ENCODE peak calls at places on chromosomes 13 and 19, in nine cellular contexts. One of them, this sample, is unnamed.

GRCh38 chr13:63855457-63856118 is 2439.9 kb upstream of the PCDH20 start:
- DNase-seq in cardiac fibroblast: no peak
- DNase-seq in activated T-helper 1 cell treated with anti-CD3 and anti-CD28 coated beads, Interleukin-12 subunit alpha, Interleukin-12 subunit beta, Interleukin-2, Interleukin-4 antibody, amounts not matched to agents 30 ng/mL and 10 ng/mL and 1 ng/mL, durations not matched to agents 14 hours and 24 hours and 36 hours: no peak
- DNase-seq in neural crest cell: no peak
- DNase-seq in cerebellar nuclear complex: no peak
- DNase-seq in mesothelial cell of epicardium: no peak
- DNase-seq in cerebellar cortex: no peak
- DNase-seq in activated CD8-positive, alpha-beta memory T cell treated with anti-CD3 and anti-CD28 coated beads for 4 hours: no peak
- DNase-seq in right cardiac atrium: no peak
- DNase-seq in this sample: no peak

GRCh38 chr19:19997656-19998268 is 41.5 kb downstream of the ZNF682 start:
- DNase-seq in cerebellar cortex: no peak
- DNase-seq in neural crest cell: peak; percentile 8
- DNase-seq in cardiac fibroblast: peak; percentile 6
- DNase-seq in activated T-helper 1 cell treated with anti-CD3 and anti-CD28 coated beads, Interleukin-12 subunit alpha, Interleukin-12 subunit beta, Interleukin-2, Interleukin-4 antibody, amounts not matched to agents 30 ng/mL and 10 ng/mL and 1 ng/mL, durations not matched to agents 14 hours and 24 hours and 36 hours: no peak
- DNase-seq in cerebellar nuclear complex: no peak
- DNase-seq in mesothelial cell of epicardium: no peak
- DNase-seq in right cardiac atrium: peak; percentile 21
- DNase-seq in activated CD8-positive, alpha-beta memory T cell treated with anti-CD3 and anti-CD28 coated beads for 4 hours: no peak
- DNase-seq in this sample: no peak

GRCh38 chr13:113148407-113148806 is 10.0 kb upstream of the PROZ start:
- DNase-seq in mesothelial cell of epicardium: no peak
- DNase-seq in activated T-helper 1 cell treated with anti-CD3 and anti-CD28 coated beads, Interleukin-12 subunit alpha, Interleukin-12 subunit beta, Interleukin-2, Interleukin-4 antibody, amounts not matched to agents 30 ng/mL and 10 ng/mL and 1 ng/mL, durations not matched to agents 14 hours and 24 hours and 36 hours: no peak
- DNase-seq in cerebellar cortex: no peak
- DNase-seq in cardiac fibroblast: no peak
- DNase-seq in neural crest cell: no peak
- DNase-seq in right cardiac atrium: no peak
- DNase-seq in cerebellar nuclear complex: no peak
- DNase-seq in activated CD8-positive, alpha-beta memory T cell treated with anti-CD3 and anti-CD28 coated beads for 4 hours: no peak
- DNase-seq in this sample: no peak

GRCh38 chr13:97255515-97255999 is 33.4 kb downstream of the MBNL2 start:
- DNase-seq in activated CD8-positive, alpha-beta memory T cell treated with anti-CD3 and anti-CD28 coated beads for 4 hours: no peak
- DNase-seq in cerebellar cortex: no peak
- DNase-seq in neural crest cell: no peak
- DNase-seq in cardiac fibroblast: no peak
- DNase-seq in mesothelial cell of epicardium: no peak
- DNase-seq in right cardiac atrium: no peak
- DNase-seq in cerebellar nuclear complex: no peak
- DNase-seq in activated T-helper 1 cell treated with anti-CD3 and anti-CD28 coated beads, Interleukin-12 subunit alpha, Interleukin-12 subunit beta, Interleukin-2, Interleukin-4 antibody, amounts not matched to agents 30 ng/mL and 10 ng/mL and 1 ng/mL, durations not matched to agents 14 hours and 24 hours and 36 hours: no peak
- DNase-seq in this sample: no peak

GRCh38 chr19:38213911-38214625 is 10.0 kb downstream of the DPF1 start:
- DNase-seq in cerebellar nuclear complex: no peak
- DNase-seq in neural crest cell: no peak
- DNase-seq in cerebellar cortex: no peak
- DNase-seq in activated CD8-positive, alpha-beta memory T cell treated with anti-CD3 and anti-CD28 coated beads for 4 hours: peak; percentile 35
- DNase-seq in right cardiac atrium: no peak
- DNase-seq in activated T-helper 1 cell treated with anti-CD3 and anti-CD28 coated beads, Interleukin-12 subunit alpha, Interleukin-12 subunit beta, Interleukin-2, Interleukin-4 antibody, amounts not matched to agents 30 ng/mL and 10 ng/mL and 1 ng/mL, durations not matched to agents 14 hours and 24 hours and 36 hours: peak; percentile 58
- DNase-seq in cardiac fibroblast: peak; percentile 31
- DNase-seq in mesothelial cell of epicardium: no peak
- DNase-seq in this sample: no peak

GRCh38 chr19:31770220-31770619 is 421.0 kb upstream of the TSHZ3 start:
- DNase-seq in activated T-helper 1 cell treated with anti-CD3 and anti-CD28 coated beads, Interleukin-12 subunit alpha, Interleukin-12 subunit beta, Interleukin-2, Interleukin-4 antibody, amounts not matched to agents 30 ng/mL and 10 ng/mL and 1 ng/mL, durations not matched to agents 14 hours and 24 hours and 36 hours: no peak
- DNase-seq in neural crest cell: no peak
- DNase-seq in right cardiac atrium: no peak
- DNase-seq in cerebellar cortex: no peak
- DNase-seq in cardiac fibroblast: no peak
- DNase-seq in activated CD8-positive, alpha-beta memory T cell treated with anti-CD3 and anti-CD28 coated beads for 4 hours: no peak
- DNase-seq in mesothelial cell of epicardium: no peak
- DNase-seq in cerebellar nuclear complex: no peak
- DNase-seq in this sample: no peak

GRCh38 chr19:980133-980998 is 3.8 kb upstream of the WDR18 start:
- DNase-seq in cardiac fibroblast: no peak
- DNase-seq in mesothelial cell of epicardium: no peak
- DNase-seq in activated CD8-positive, alpha-beta memory T cell treated with anti-CD3 and anti-CD28 coated beads for 4 hours: no peak
- DNase-seq in cerebellar nuclear complex: no peak
- DNase-seq in neural crest cell: peak; percentile 80
- DNase-seq in right cardiac atrium: no peak
- DNase-seq in cerebellar cortex: peak; percentile 63
- DNase-seq in activated T-helper 1 cell treated with anti-CD3 and anti-CD28 coated beads, Interleukin-12 subunit alpha, Interleukin-12 subunit beta, Interleukin-2, Interleukin-4 antibody, amounts not matched to agents 30 ng/mL and 10 ng/mL and 1 ng/mL, durations not matched to agents 14 hours and 24 hours and 36 hours: no peak
- DNase-seq in this sample: no peak

GRCh38 chr19:35296644-35297514 is 4.9 kb downstream of the MAG start:
- DNase-seq in mesothelial cell of epicardium: no peak
- DNase-seq in cerebellar cortex: no peak
- DNase-seq in cerebellar nuclear complex: no peak
- DNase-seq in right cardiac atrium: no peak
- DNase-seq in activated T-helper 1 cell treated with anti-CD3 and anti-CD28 coated beads, Interleukin-12 subunit alpha, Interleukin-12 subunit beta, Interleukin-2, Interleukin-4 antibody, amounts not matched to agents 30 ng/mL and 10 ng/mL and 1 ng/mL, durations not matched to agents 14 hours and 24 hours and 36 hours: no peak
- DNase-seq in cardiac fibroblast: no peak
- DNase-seq in activated CD8-positive, alpha-beta memory T cell treated with anti-CD3 and anti-CD28 coated beads for 4 hours: no peak
- DNase-seq in neural crest cell: no peak
- DNase-seq in this sample: no peak

GRCh38 chr13:87536499-87536898 is 134.7 kb upstream of the SLITRK5 start:
- DNase-seq in activated CD8-positive, alpha-beta memory T cell treated with anti-CD3 and anti-CD28 coated beads for 4 hours: no peak
- DNase-seq in cerebellar nuclear complex: no peak
- DNase-seq in cerebellar cortex: no peak
- DNase-seq in neural crest cell: no peak
- DNase-seq in mesothelial cell of epicardium: no peak
- DNase-seq in activated T-helper 1 cell treated with anti-CD3 and anti-CD28 coated beads, Interleukin-12 subunit alpha, Interleukin-12 subunit beta, Interleukin-2, Interleukin-4 antibody, amounts not matched to agents 30 ng/mL and 10 ng/mL and 1 ng/mL, durations not matched to agents 14 hours and 24 hours and 36 hours: no peak
- DNase-seq in right cardiac atrium: no peak
- DNase-seq in cardiac fibroblast: no peak
- DNase-seq in this sample: no peak

GRCh38 chr19:51567583-51567982 is 3.5 kb upstream of the ZNF175 start:
- DNase-seq in right cardiac atrium: no peak
- DNase-seq in cerebellar cortex: no peak
- DNase-seq in cardiac fibroblast: no peak
- DNase-seq in activated CD8-positive, alpha-beta memory T cell treated with anti-CD3 and anti-CD28 coated beads for 4 hours: no peak
- DNase-seq in mesothelial cell of epicardium: no peak
- DNase-seq in neural crest cell: no peak
- DNase-seq in activated T-helper 1 cell treated with anti-CD3 and anti-CD28 coated beads, Interleukin-12 subunit alpha, Interleukin-12 subunit beta, Interleukin-2, Interleukin-4 antibody, amounts not matched to agents 30 ng/mL and 10 ng/mL and 1 ng/mL, durations not matched to agents 14 hours and 24 hours and 36 hours: no peak
- DNase-seq in cerebellar nuclear complex: no peak
- DNase-seq in this sample: no peak

GRCh38 chr19:4373601-4374441 is 26.5 kb downstream of the SH3GL1 start:
- DNase-seq in cardiac fibroblast: peak; percentile 50
- DNase-seq in activated CD8-positive, alpha-beta memory T cell treated with anti-CD3 and anti-CD28 coated beads for 4 hours: no peak
- DNase-seq in activated T-helper 1 cell treated with anti-CD3 and anti-CD28 coated beads, Interleukin-12 subunit alpha, Interleukin-12 subunit beta, Interleukin-2, Interleukin-4 antibody, amounts not matched to agents 30 ng/mL and 10 ng/mL and 1 ng/mL, durations not matched to agents 14 hours and 24 hours and 36 hours: no peak
- DNase-seq in neural crest cell: no peak
- DNase-seq in cerebellar nuclear complex: no peak
- DNase-seq in right cardiac atrium: peak; percentile 74
- DNase-seq in mesothelial cell of epicardium: no peak
- DNase-seq in cerebellar cortex: peak; percentile 67
- DNase-seq in this sample: peak; percentile 72

GRCh38 chr13:50485979-50486935 is 357.2 kb downstream of the DLEU7 start:
- DNase-seq in right cardiac atrium: no peak
- DNase-seq in activated T-helper 1 cell treated with anti-CD3 and anti-CD28 coated beads, Interleukin-12 subunit alpha, Interleukin-12 subunit beta, Interleukin-2, Interleukin-4 antibody, amounts not matched to agents 30 ng/mL and 10 ng/mL and 1 ng/mL, durations not matched to agents 14 hours and 24 hours and 36 hours: no peak
- DNase-seq in activated CD8-positive, alpha-beta memory T cell treated with anti-CD3 and anti-CD28 coated beads for 4 hours: no peak
- DNase-seq in cerebellar nuclear complex: no peak
- DNase-seq in cerebellar cortex: no peak
- DNase-seq in neural crest cell: no peak
- DNase-seq in mesothelial cell of epicardium: no peak
- DNase-seq in cardiac fibroblast: peak; percentile 77
- DNase-seq in this sample: no peak

GRCh38 chr19:7676854-7677253 is at the start of gene MCEMP1:
- DNase-seq in mesothelial cell of epicardium: no peak
- DNase-seq in cardiac fibroblast: no peak
- DNase-seq in cerebellar nuclear complex: no peak
- DNase-seq in activated CD8-positive, alpha-beta memory T cell treated with anti-CD3 and anti-CD28 coated beads for 4 hours: no peak
- DNase-seq in neural crest cell: no peak
- DNase-seq in activated T-helper 1 cell treated with anti-CD3 and anti-CD28 coated beads, Interleukin-12 subunit alpha, Interleukin-12 subunit beta, Interleukin-2, Interleukin-4 antibody, amounts not matched to agents 30 ng/mL and 10 ng/mL and 1 ng/mL, durations not matched to agents 14 hours and 24 hours and 36 hours: no peak
- DNase-seq in right cardiac atrium: no peak
- DNase-seq in cerebellar cortex: no peak
- DNase-seq in this sample: no peak

GRCh38 chr13:95745752-95746151 is 68.8 kb downstream of the DNAJC3 start:
- DNase-seq in cerebellar nuclear complex: no peak
- DNase-seq in right cardiac atrium: no peak
- DNase-seq in activated CD8-positive, alpha-beta memory T cell treated with anti-CD3 and anti-CD28 coated beads for 4 hours: no peak
- DNase-seq in cerebellar cortex: peak; percentile 16
- DNase-seq in activated T-helper 1 cell treated with anti-CD3 and anti-CD28 coated beads, Interleukin-12 subunit alpha, Interleukin-12 subunit beta, Interleukin-2, Interleukin-4 antibody, amounts not matched to agents 30 ng/mL and 10 ng/mL and 1 ng/mL, durations not matched to agents 14 hours and 24 hours and 36 hours: no peak
- DNase-seq in mesothelial cell of epicardium: no peak
- DNase-seq in neural crest cell: no peak
- DNase-seq in cardiac fibroblast: no peak
- DNase-seq in this sample: no peak

GRCh38 chr19:47356900-47357299 is 7.8 kb downstream of the DHX34 start:
- DNase-seq in right cardiac atrium: no peak
- DNase-seq in cerebellar nuclear complex: no peak
- DNase-seq in activated CD8-positive, alpha-beta memory T cell treated with anti-CD3 and anti-CD28 coated beads for 4 hours: no peak
- DNase-seq in activated T-helper 1 cell treated with anti-CD3 and anti-CD28 coated beads, Interleukin-12 subunit alpha, Interleukin-12 subunit beta, Interleukin-2, Interleukin-4 antibody, amounts not matched to agents 30 ng/mL and 10 ng/mL and 1 ng/mL, durations not matched to agents 14 hours and 24 hours and 36 hours: no peak
- DNase-seq in neural crest cell: no peak
- DNase-seq in cerebellar cortex: peak; percentile 36
- DNase-seq in cardiac fibroblast: no peak
- DNase-seq in mesothelial cell of epicardium: no peak
- DNase-seq in this sample: no peak

GRCh38 chr13:64293923-64294322 is 2878.3 kb upstream of the PCDH20 start:
- DNase-seq in cerebellar cortex: no peak
- DNase-seq in activated T-helper 1 cell treated with anti-CD3 and anti-CD28 coated beads, Interleukin-12 subunit alpha, Interleukin-12 subunit beta, Interleukin-2, Interleukin-4 antibody, amounts not matched to agents 30 ng/mL and 10 ng/mL and 1 ng/mL, durations not matched to agents 14 hours and 24 hours and 36 hours: no peak
- DNase-seq in neural crest cell: no peak
- DNase-seq in mesothelial cell of epicardium: no peak
- DNase-seq in activated CD8-positive, alpha-beta memory T cell treated with anti-CD3 and anti-CD28 coated beads for 4 hours: no peak
- DNase-seq in cardiac fibroblast: peak; percentile 22
- DNase-seq in cerebellar nuclear complex: no peak
- DNase-seq in right cardiac atrium: no peak
- DNase-seq in this sample: no peak

This sample was measured in gastrocnemius medialis.